ENCODE peak calls at places on chromosome 1, in five cellular contexts. Y is stomach, A is sigmoid colon, E is H1, B is HCT116. J is an unnamed sample.

GRCh38 chr1:179151908-179152682 is 70.2 kb downstream of the TOR3A start:
- DNase-seq in Y (no peak), A (no peak), E (no peak), B (no peak), J (no peak)

GRCh38 chr1:196678510-196678884 is 26.7 kb downstream of the CFH start:
- DNase-seq in Y (no peak), A (no peak), E (no peak), B (no peak), J (no peak)

GRCh38 chr1:26537951-26538352 is 8.4 kb downstream of the RPS6KA1 start:
- DNase-seq in Y (no peak), A (no peak), E (peak; percentile 50), B (no peak), J (peak; percentile 87)

GRCh38 chr1:243294723-243295121 is 38.9 kb downstream of the SDCCAG8 start:
- DNase-seq in Y (no peak), A (no peak), E (no peak), B (no peak), J (no peak)

GRCh38 chr1:27321813-27322568 is at the start of gene TMEM222:
- DNase-seq in Y (peak; percentile 98), A (peak; percentile 99), E (peak; percentile 99), B (peak; percentile 92), J (peak; percentile 100)

GRCh38 chr1:244150665-244151064 is 99.6 kb downstream of the ZBTB18 start:
- DNase-seq in Y (no peak), A (no peak), E (no peak), B (no peak), J (no peak)

GRCh38 chr1:181135815-181136737 is 47.6 kb downstream of the IER5 start:
- DNase-seq in Y (no peak), A (no peak), E (no peak), B (no peak), J (no peak)

GRCh38 chr1:45033356-45033755 is 21.3 kb downstream of the UROD start:
- DNase-seq in Y (no peak), A (no peak), E (no peak), B (no peak), J (no peak)

GRCh38 chr1:31745071-31745897 is 18.9 kb downstream of the ADGRB2 start:
- DNase-seq in Y (peak; percentile 75), A (peak; percentile 81), E (peak; percentile 88), B (no peak), J (no peak)

GRCh38 chr1:110672001-110672752 is 2.6 kb downstream of the KCNA3 start:
- DNase-seq in Y (no peak), A (no peak), E (peak; percentile 52), B (no peak), J (no peak)

GRCh38 chr1:205214756-205215155 is 3.3 kb upstream of the DSTYK start:
- DNase-seq in Y (no peak), A (no peak), E (no peak), B (no peak), J (no peak)

GRCh38 chr1:94591791-94592565 is 50.4 kb upstream of the F3 start:
- DNase-seq in Y (no peak), A (no peak), E (peak; percentile 32), B (no peak), J (no peak)

GRCh38 chr1:234901491-234902049 is 227.1 kb downstream of the TOMM20 start:
- DNase-seq in Y (no peak), A (no peak), E (no peak), B (no peak), J (no peak)

DNA sequence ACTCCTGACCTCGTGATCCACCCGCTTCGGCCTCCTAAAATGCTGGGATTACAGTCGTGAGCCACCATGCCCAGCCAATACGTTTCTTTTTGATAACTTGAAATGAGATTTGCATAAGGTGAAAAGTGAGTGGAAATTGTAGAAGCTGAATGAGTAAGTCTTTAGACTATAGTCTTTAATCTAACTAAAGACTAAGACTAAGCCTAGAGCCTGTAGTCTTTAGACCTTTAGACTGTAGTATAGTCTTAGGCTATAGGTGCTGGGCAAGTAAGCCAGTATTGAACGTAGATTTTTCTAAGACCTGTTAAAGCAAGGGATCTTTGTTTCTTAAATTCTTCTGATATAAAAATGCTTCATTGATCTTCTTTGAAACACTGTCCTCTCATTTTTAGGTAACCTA is 12.1 kb downstream of the PPP2R5A start:
- DNase-seq in Y (no peak), A (no peak), E (no peak), B (no peak), J (no peak)
- TF ChIP-seq POLR2AphosphoS5 in Y (no peak), A (no peak), E (no peak), B (no peak), J (no peak)

GRCh38 chr1:248837045-248837793 is 805 bp upstream of the ZNF672 start:
- DNase-seq in Y (peak; percentile 14), A (no peak), E (no peak), B (no peak), J (no peak)

GRCh38 chr1:248838357-248839167 is 538 bp downstream of the ZNF672 start:
- DNase-seq in Y (peak; percentile 94), A (peak; percentile 97), E (peak; percentile 97), B (peak; percentile 85), J (peak; percentile 98)

GRCh38 chr1:248839168-248839555 is 1.1 kb downstream of the ZNF672 start:
- DNase-seq in Y (no peak), A (no peak), E (no peak), B (no peak), J (peak; percentile 83)

GRCh38 chr1:248840946-248841345 is 2.9 kb downstream of the ZNF672 start:
- DNase-seq in Y (no peak), A (no peak), E (no peak), B (no peak), J (no peak)

GRCh38 chr1:248837794-248838356 is at the start of gene ZNF672:
- DNase-seq in Y (peak; percentile 99), A (peak; percentile 100), E (peak; percentile 95), B (peak; percentile 92), J (peak; percentile 99)
- TF ChIP-seq POLR2AphosphoS5 in Y (peak; percentile 82), A (peak; percentile 84), E (peak; percentile 78), B (peak; percentile 99), J (peak; percentile 96)

DNA sequence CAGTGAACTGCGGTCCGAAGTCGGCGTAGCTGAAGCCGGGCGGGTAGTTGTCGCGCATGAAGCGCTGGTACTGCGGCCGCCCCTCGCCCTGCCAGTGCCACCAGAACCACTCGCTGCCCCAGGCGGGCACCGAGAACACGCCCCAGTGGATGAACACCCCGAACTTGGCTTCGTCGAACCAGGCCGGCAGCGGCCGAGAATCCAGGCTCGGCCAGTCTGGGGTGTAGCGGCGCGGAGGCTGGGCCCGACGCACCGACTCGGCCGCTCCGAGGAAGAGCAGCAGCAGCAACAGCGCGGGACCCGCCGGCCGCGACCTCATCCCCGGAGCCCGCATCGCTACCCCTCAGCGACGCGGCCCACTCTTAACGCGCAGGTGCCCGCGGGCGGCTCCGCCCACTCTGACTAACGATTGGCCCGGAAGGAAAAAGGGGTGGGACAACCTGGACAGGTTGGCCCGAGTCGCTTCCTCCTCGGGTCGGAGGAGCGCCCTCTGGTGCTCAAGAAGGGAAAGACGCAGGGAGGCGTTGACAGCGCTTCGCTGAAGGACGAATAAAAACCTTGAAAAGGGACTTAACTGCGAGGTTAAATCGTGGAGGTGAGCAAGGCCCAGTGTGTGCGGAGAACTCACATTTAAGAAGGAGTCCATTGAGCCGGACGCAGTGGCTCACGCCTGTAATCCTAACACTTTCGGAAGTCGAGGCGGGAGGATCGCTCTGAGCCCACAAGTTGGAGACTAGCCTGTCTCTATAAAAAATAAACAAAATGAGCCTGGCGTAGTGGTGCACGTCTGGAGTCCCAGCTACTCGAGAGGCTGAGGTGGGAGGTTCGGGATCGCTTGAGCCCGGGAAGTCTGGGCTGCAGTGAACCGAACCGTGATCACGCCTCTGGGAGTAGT is at the start of gene FUCA1:
- DNase-seq in Y (peak; percentile 96), A (peak; percentile 96), E (peak; percentile 96), B (peak; percentile 90), J (peak; percentile 98)
- TF ChIP-seq POLR2AphosphoS5 in Y (peak; percentile 82), A (peak; percentile 62), E (no peak), B (peak; percentile 81), J (peak; percentile 95)

DNA sequence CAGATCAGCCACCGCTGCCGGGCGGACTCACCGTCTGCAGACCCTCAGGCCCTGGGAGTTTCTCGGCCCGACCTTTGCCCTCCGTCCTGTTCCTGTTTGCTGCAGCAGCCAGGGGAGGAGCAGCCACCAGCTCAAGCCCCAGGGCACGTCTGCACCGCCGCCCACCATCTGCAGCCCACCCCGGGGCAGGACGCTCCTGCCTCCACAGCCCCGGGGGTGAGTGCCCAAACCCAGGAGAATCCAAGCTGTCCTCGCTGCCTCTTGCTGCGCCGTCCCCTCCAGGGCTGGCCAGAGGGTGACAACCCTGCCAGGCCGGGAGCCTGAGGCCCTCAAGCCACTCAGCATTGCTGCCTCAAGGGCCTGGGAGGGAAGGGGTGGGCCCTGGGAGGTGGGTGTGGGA is 1.2 kb upstream of the SLC25A34 start:
- DNase-seq in Y (no peak), A (no peak), E (no peak), B (no peak), J (no peak)
- TF ChIP-seq POLR2AphosphoS5 in Y (no peak), A (no peak), E (no peak), B (no peak), J (peak; percentile 44)

DNA sequence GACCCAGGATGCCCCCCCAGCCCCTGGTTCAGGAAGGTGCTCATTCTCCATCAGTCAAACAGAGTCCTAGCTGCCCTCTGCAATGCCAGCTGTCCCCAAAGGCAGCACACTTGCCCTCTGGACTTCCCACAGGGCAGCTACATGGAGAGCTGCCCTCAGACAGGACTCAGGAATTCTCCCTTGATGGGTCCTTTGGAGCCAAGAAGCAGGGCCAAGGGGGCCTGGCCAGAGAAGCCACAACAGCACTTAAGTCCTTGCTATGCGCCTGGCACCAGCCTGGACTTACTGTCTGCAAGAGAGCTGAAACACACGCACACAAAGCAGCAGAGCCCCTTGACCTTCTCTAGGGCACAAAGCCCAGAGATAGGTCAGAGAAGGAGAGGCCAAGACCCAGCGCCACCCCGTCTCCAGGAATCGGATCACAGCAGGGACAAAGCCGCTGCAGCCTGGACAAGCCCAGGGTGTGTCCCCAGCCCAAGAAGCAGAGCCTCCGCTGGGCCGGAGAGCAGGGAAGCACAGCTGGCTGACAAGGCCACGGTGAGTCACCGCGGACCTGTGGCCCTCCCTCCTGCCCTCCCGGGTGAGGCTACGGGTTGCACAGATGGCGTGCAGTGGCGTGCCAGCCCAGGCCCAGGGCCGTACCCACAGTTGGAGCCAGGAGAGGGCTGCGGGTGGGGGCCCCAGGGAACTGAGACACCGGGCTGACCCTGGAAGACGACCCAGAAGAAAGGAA is 1.7 kb downstream of the WNT9A start:
- DNase-seq in Y (peak; percentile 86), A (peak; percentile 91), E (no peak), B (peak; percentile 77), J (peak; percentile 88)
- TF ChIP-seq POLR2AphosphoS5 in Y (peak; percentile 45), A (peak; percentile 30), E (no peak), B (peak; percentile 54), J (peak; percentile 85)

GRCh38 chr1:24892188-24893153 is 37.6 kb downstream of the RUNX3 start:
- DNase-seq in Y (peak; percentile 9), A (peak; percentile 36), E (peak; percentile 32), B (no peak), J (peak; percentile 19)

GRCh38 chr1:24894002-24894401 is 36.1 kb downstream of the RUNX3 start:
- DNase-seq in Y (peak; percentile 10), A (no peak), E (peak; percentile 24), B (no peak), J (peak; percentile 16)

GRCh38 chr1:24895511-24895910 is 34.6 kb downstream of the RUNX3 start:
- DNase-seq in Y (peak; percentile 7), A (peak; percentile 24), E (no peak), B (no peak), J (no peak)

GRCh38 chr1:24890861-24891260 is 39.2 kb downstream of the RUNX3 start:
- DNase-seq in Y (peak; percentile 11), A (no peak), E (no peak), B (no peak), J (no peak)

GRCh38 chr1:24893431-24893830 is 36.6 kb downstream of the RUNX3 start:
- DNase-seq in Y (peak; percentile 52), A (peak; percentile 22), E (peak; percentile 13), B (no peak), J (peak; percentile 27)
- TF ChIP-seq POLR2AphosphoS5 in Y (no peak), A (no peak), E (no peak), B (no peak), J (no peak)

GRCh38 chr1:920506-920905 is 3.2 kb upstream of the SAMD11 start:
- DNase-seq in Y (no peak), A (no peak), E (no peak), B (no peak), J (no peak)
- TF ChIP-seq POLR2AphosphoS5 in Y (no peak), A (no peak), E (no peak), B (no peak), J (no peak)